ENCODE peak calls at places on chromosomes 1 and 21, in four cellular contexts. W, U, L and N are unnamed samples.

GRCh38 chr1:114222920-114223319 is 69.3 kb upstream of the SYT6 start:
- DNase-seq in W (no peak), U (no peak), L (no peak), N (no peak)

GRCh38 chr1:207883660-207884245 is 27.2 kb downstream of the CD34 start:
- DNase-seq in W (no peak), U (no peak), L (no peak), N (no peak)

GRCh38 chr1:95197616-95198252 is 36.3 kb upstream of the RWDD3 start:
- DNase-seq in W (no peak), U (no peak), L (peak), N (no peak)

GRCh38 chr1:147243228-147243685 is 773 bp downstream of the CHD1L start:
- DNase-seq in W (no peak), U (no peak), L (peak), N (no peak)

GRCh38 chr21:34938079-34938764 is 110.9 kb downstream of the RUNX1 start:
- DNase-seq in W (no peak), U (no peak), L (no peak), N (no peak)

GRCh38 chr1:172915276-172915675 is 135.5 kb downstream of the TNFSF18 start:
- DNase-seq in W (no peak), U (no peak), L (no peak), N (no peak)

GRCh38 chr1:108897865-108898720 is 21.3 kb downstream of the GPSM2 start:
- DNase-seq in W (no peak), U (peak), L (peak), N (no peak)

GRCh38 chr1:95034506-95034905 is 38.2 kb downstream of the ALG14 start:
- DNase-seq in W (no peak), U (no peak), L (no peak), N (no peak)

GRCh38 chr1:163985700-163986099 is 573.3 kb upstream of the PBX1 start:
- DNase-seq in W (no peak), U (no peak), L (no peak), N (no peak)

GRCh38 chr1:86912501-86912900 is 1.4 kb downstream of the SELENOF start:
- DNase-seq in W (no peak), U (no peak), L (no peak), N (no peak)

GRCh38 chr21:34276711-34277425 is 86.9 kb upstream of the KCNE2 start:
- DNase-seq in W (no peak), U (no peak), L (no peak), N (no peak)

GRCh38 chr1:54193453-54193852 is 6.4 kb downstream of the CYB5RL start:
- DNase-seq in W (no peak), U (no peak), L (no peak), N (no peak)

GRCh38 chr1:43934986-43935324 is 1.4 kb downstream of the ARTN start:
- DNase-seq in W (no peak), U (no peak), L (no peak), N (no peak)

GRCh38 chr1:184595609-184596008 is 159.0 kb downstream of the EDEM3 start:
- DNase-seq in W (no peak), U (no peak), L (no peak), N (no peak)

GRCh38 chr1:33388989-33389771 is 41.7 kb downstream of the PHC2 start:
- DNase-seq in W (no peak), U (no peak), L (no peak), N (no peak)

GRCh38 chr1:205597691-205598314 is 34.0 kb downstream of the ELK4 start:
- DNase-seq in W (no peak), U (no peak), L (no peak), N (no peak)

GRCh38 chr1:69221492-69221990 is 346.2 kb upstream of the LRRC7 start:
- DNase-seq in W (no peak), U (no peak), L (no peak), N (no peak)

GRCh38 chr1:228980232-228980969 is 245.1 kb downstream of the RHOU start:
- DNase-seq in W (no peak), U (no peak), L (no peak), N (no peak)

GRCh38 chr1:14320518-14320917 is 278.0 kb upstream of the KAZN start:
- DNase-seq in W (no peak), U (no peak), L (no peak), N (no peak)

GRCh38 chr1:26719205-26719604 is 23.4 kb downstream of the ARID1A start:
- DNase-seq in W (no peak), U (no peak), L (no peak), N (no peak)

GRCh38 chr1:229368347-229368746 is 25.5 kb upstream of the CCSAP start:
- DNase-seq in W (no peak), U (no peak), L (no peak), N (no peak)

GRCh38 chr1:24927886-24928630 is 2.0 kb downstream of the RUNX3 start:
- DNase-seq in W (no peak), U (no peak), L (no peak), N (no peak)

GRCh38 chr1:68570859-68571258 is 74.0 kb upstream of the DEPDC1 start:
- DNase-seq in W (no peak), U (no peak), L (no peak), N (no peak)

GRCh38 chr21:45818276-45818903 is 163.2 kb upstream of the COL6A1 start:
- DNase-seq in W (no peak), U (no peak), L (no peak), N (no peak)

GRCh38 chr21:45421071-45421845 is 16.3 kb downstream of the COL18A1 start:
- DNase-seq in W (no peak), U (no peak), L (peak), N (no peak)

GRCh38 chr1:62386351-62387121 is 50.3 kb upstream of the USP1 start:
- DNase-seq in W (no peak), U (no peak), L (no peak), N (no peak)

GRCh38 chr1:154747841-154748766 is 122.0 kb downstream of the KCNN3 start:
- DNase-seq in W (no peak), U (peak), L (no peak), N (peak)

GRCh38 chr1:45615885-45616284 is 8.0 kb downstream of the CCDC17 start:
- DNase-seq in W (no peak), U (no peak), L (no peak), N (no peak)

GRCh38 chr1:157033357-157033876 is 12.1 kb downstream of the ARHGEF11 start:
- DNase-seq in W (no peak), U (no peak), L (no peak), N (no peak)

GRCh38 chr1:24077278-24077978 is 34.5 kb downstream of the MYOM3 start:
- DNase-seq in W (no peak), U (no peak), L (no peak), N (no peak)